ENCODE peak calls at places on chromosome X, in four cellular contexts. Y is fibroblast of lung, F is mammary epithelial cell, S is MM.1S. G is an unnamed sample.

GRCh38 chrX:68989865-68990606 is 161.2 kb downstream of the EFNB1 start:
- DNase-seq in Y (peak), F (no peak), S (no peak), G (peak)

GRCh38 chrX:56557376-56557929 is 6.0 kb upstream of the UBQLN2 start:
- DNase-seq in Y (no peak), F (no peak), S (no peak), G (no peak)

GRCh38 chrX:123779908-123780396 is 47.1 kb upstream of the THOC2 start:
- DNase-seq in Y (no peak), F (no peak), S (no peak), G (peak)

GRCh38 chrX:103418811-103419210 is 42.5 kb downstream of the BEX3 start:
- DNase-seq in Y (no peak), F (no peak), S (no peak), G (no peak)

GRCh38 chrX:48833531-48834138 is 1.8 kb downstream of the PCSK1N start:
- DNase-seq in Y (no peak), F (no peak), S (no peak), G (no peak)

GRCh38 chrX:104098151-104098808 is 14.0 kb upstream of the ZCCHC18 start:
- DNase-seq in Y (peak), F (peak), S (peak), G (peak)

GRCh38 chrX:84175943-84176342 is 12.1 kb downstream of the RPS6KA6 start:
- DNase-seq in Y (no peak), F (no peak), S (no peak), G (no peak)

GRCh38 chrX:78029663-78030062 is 60.2 kb upstream of the PGAM4 start:
- DNase-seq in Y (peak), F (peak), S (peak), G (peak)

GRCh38 chrX:9416562-9417319 is 48.1 kb upstream of the TBL1X start:
- DNase-seq in Y (peak), F (no peak), S (no peak), G (peak)

GRCh38 chrX:131970347-131970746 is 52.8 kb upstream of the STK26 start:
- DNase-seq in Y (no peak), F (no peak), S (no peak), G (no peak)
- H2AFZ ChIP-seq in Y (no peak), F (no peak), S (peak), G (peak)

DNA sequence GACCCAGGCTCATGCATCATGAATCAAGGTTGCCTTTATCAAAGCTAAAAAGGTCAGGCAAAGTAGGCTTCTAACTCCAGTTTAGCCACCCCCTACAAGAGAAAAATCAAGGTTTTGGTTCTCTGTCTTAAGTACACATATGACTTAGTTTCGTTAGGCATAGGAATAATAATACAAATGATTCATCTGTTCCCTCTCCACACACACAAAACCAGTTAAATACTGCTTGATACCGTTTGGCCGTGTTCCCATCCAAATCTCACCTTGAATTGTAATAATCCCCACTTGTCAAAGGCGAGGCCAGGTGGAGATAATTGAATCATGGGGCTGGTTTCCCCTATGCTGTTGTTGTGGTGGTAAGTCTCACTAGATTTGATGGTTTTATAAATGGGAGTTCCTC is 226.2 kb downstream of the HS6ST2 start:
- DNase-seq in Y (no peak), F (no peak), S (no peak), G (no peak)
- H2AFZ ChIP-seq in Y (no peak), F (no peak), S (no peak), G (no peak)

DNA sequence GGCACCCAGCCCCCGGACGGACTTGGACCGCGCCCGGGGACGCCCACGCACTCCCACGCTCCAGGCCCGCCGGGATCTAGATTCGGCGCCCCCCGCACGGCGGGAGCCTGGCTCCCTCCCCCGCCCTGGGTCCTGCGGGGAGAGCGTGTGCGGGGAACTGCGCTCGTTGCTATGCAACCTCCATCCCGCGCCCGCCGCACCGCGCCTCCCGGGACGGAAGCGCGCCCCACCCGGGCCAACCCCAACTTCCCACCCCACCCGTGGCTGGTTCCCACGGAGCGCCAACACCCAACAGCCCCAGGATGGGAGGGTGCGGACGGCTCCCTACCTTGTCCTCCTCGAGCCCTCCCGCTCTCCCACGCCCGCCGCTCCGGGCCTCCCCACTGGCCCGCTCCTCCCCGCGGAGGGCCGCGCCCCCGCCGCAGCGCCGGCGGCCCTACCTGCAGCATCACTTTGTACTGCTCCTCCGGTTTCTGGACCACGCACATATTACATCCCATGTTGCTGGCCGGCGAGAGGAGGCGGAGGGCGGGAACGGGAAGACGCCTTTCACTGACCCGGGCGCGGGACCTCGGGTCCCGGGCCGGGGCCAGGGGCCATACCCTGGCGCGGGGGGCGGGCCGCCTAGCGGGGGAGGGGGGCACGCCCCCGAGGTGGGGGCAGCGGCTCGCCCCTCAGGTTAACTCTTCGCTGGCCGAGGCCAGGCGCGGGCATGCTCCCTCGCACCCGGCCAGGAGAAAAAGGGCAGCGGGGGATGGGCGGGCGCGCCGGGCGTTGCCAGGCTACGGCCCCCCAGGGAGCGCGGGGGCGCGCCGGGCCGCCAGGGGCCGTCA is at the start of gene PDZD4:
- DNase-seq in Y (no peak), F (no peak), S (no peak), G (no peak)
- H2AFZ ChIP-seq in Y (no peak), F (no peak), S (no peak), G (no peak)

GRCh38 chrX:150360331-150360730 is 2.8 kb upstream of the MAMLD1 start:
- DNase-seq in Y (no peak), F (no peak), S (no peak), G (no peak)

GRCh38 chrX:150355898-150356297 is 7.2 kb upstream of the MAMLD1 start:
- DNase-seq in Y (no peak), F (no peak), S (no peak), G (no peak)

GRCh38 chrX:150358651-150359050 is 4.5 kb upstream of the MAMLD1 start:
- DNase-seq in Y (no peak), F (no peak), S (no peak), G (no peak)

GRCh38 chrX:150361070-150361776 is 1.9 kb upstream of the MAMLD1 start:
- DNase-seq in Y (peak), F (peak), S (no peak), G (peak)

GRCh38 chrX:150357790-150358189 is 5.3 kb upstream of the MAMLD1 start:
- DNase-seq in Y (no peak), F (no peak), S (no peak), G (no peak)
- H2AFZ ChIP-seq in Y (no peak), F (no peak), S (no peak), G (no peak)

GRCh38 chrX:12441376-12442128 is 303.3 kb downstream of the FRMPD4 start:
- DNase-seq in Y (peak), F (peak), S (no peak), G (no peak)
- H2AFZ ChIP-seq in Y (no peak), F (no peak), S (no peak), G (no peak)

DNA sequence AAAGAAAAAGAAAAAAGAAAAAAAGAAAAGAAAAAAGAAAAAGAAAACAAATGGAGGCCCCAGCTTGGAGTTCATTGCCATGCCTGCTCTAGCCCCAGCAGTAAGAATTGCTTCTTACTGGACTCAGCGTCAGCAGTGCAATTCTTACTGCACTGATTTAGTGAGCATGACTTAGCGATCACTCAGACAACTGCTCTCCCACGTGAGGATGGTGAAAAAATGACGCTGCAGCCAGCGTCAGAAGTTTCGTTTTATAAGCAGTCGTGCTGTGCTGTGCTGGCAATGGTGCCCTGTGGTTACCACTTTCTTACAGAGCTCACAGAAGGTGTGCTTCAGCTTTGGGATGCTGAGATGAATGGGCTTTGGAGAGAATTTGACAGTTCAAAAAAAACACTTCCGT is 68.3 kb upstream of the DDX3X start:
- DNase-seq in Y (peak), F (no peak), S (no peak), G (no peak)
- H2AFZ ChIP-seq in Y (peak), F (peak), S (no peak), G (no peak)

GRCh38 chrX:47180346-47180745 is 13.3 kb upstream of the UBA1 start:
- DNase-seq in Y (no peak), F (no peak), S (no peak), G (no peak)

GRCh38 chrX:47179928-47180255 is 13.7 kb upstream of the UBA1 start:
- DNase-seq in Y (no peak), F (no peak), S (no peak), G (no peak)

GRCh38 chrX:47182106-47182700 is 11.4 kb upstream of the UBA1 start:
- DNase-seq in Y (no peak), F (no peak), S (no peak), G (no peak)

GRCh38 chrX:47179221-47179927 is 14.3 kb upstream of the UBA1 start:
- DNase-seq in Y (peak), F (peak), S (no peak), G (no peak)

GRCh38 chrX:47181301-47181700 is 12.3 kb upstream of the UBA1 start:
- DNase-seq in Y (no peak), F (no peak), S (no peak), G (no peak)
- H2AFZ ChIP-seq in Y (no peak), F (no peak), S (no peak), G (no peak)

GRCh38 chrX:826026-826425 is 195.4 kb downstream of the SHOX start:
- DNase-seq in Y (peak), F (no peak), S (no peak), G (no peak)

GRCh38 chrX:821311-822178 is 191.0 kb downstream of the SHOX start:
- DNase-seq in Y (no peak), F (no peak), S (no peak), G (no peak)

GRCh38 chrX:829145-829544 is 198.6 kb downstream of the SHOX start:
- DNase-seq in Y (no peak), F (no peak), S (no peak), G (no peak)

GRCh38 chrX:830532-830931 is 199.9 kb downstream of the SHOX start:
- DNase-seq in Y (no peak), F (no peak), S (no peak), G (no peak)

GRCh38 chrX:826448-826847 is 195.9 kb downstream of the SHOX start:
- DNase-seq in Y (no peak), F (no peak), S (no peak), G (no peak)
- H2AFZ ChIP-seq in Y (no peak), F (no peak), S (no peak), G (no peak)

GRCh38 chrX:148376342-148376741 is 124.1 kb upstream of the AFF2 start:
- DNase-seq in Y (no peak), F (no peak), S (no peak), G (no peak)

GRCh38 chrX:148372925-148373324 is 127.5 kb upstream of the AFF2 start:
- DNase-seq in Y (no peak), F (no peak), S (no peak), G (no peak)

GRCh38 chrX:148371251-148371650 is 129.2 kb upstream of the AFF2 start:
- DNase-seq in Y (no peak), F (no peak), S (no peak), G (no peak)
- H2AFZ ChIP-seq in Y (no peak), F (no peak), S (no peak), G (peak)